ENCODE peak calls at places on chromosomes 6 and 20, in four cellular contexts. D is CD4-positive, alpha-beta T cell; N is cardiac muscle cell; A is fibroblast of lung. Y is an unnamed sample.

GRCh38 chr20:2626853-2627541 is 25.4 kb upstream of the NOP56 start:
- DNase-seq in D (no peak), N (peak; percentile 79), A (peak; percentile 73), Y (no peak)

GRCh38 chr6:121302882-121303281 is 31.4 kb downstream of the TBC1D32 start:
- DNase-seq in D (no peak), N (no peak), A (no peak), Y (no peak)

GRCh38 chr6:162543221-162543620 is 184.3 kb downstream of the PRKN start:
- DNase-seq in D (no peak), N (no peak), A (no peak), Y (peak; percentile 80)

GRCh38 chr6:20712011-20712410 is 177.8 kb downstream of the CDKAL1 start:
- DNase-seq in D (no peak), N (peak; percentile 28), A (no peak), Y (no peak)

GRCh38 chr6:13874191-13874549 is 50.6 kb upstream of the RNF182 start:
- DNase-seq in D (no peak), N (no peak), A (no peak), Y (no peak)

GRCh38 chr6:75065524-75065923 is 140.3 kb downstream of the COL12A1 start:
- DNase-seq in D (no peak), N (peak; percentile 78), A (peak; percentile 46), Y (peak; percentile 90)

GRCh38 chr6:149806127-149806526 is 56.6 kb downstream of the PCMT1 start:
- DNase-seq in D (no peak), N (peak; percentile 1), A (peak; percentile 33), Y (no peak)

GRCh38 chr20:58084966-58085365 is 143.5 kb downstream of the ANKRD60 start:
- DNase-seq in D (no peak), N (no peak), A (no peak), Y (no peak)

GRCh38 chr20:58209652-58210397 is 18.6 kb downstream of the ANKRD60 start:
- DNase-seq in D (peak; percentile 72), N (peak; percentile 79), A (peak; percentile 52), Y (peak; percentile 94)

GRCh38 chr6:24016286-24016685 is 109.7 kb upstream of the NRSN1 start:
- DNase-seq in D (no peak), N (no peak), A (no peak), Y (no peak)

GRCh38 chr6:44012078-44012493 is 115.2 kb downstream of the MRPL14 start:
- DNase-seq in D (no peak), N (peak; percentile 93), A (peak; percentile 98), Y (peak; percentile 26)

GRCh38 chr6:143745160-143746133 is 67.7 kb downstream of the PHACTR2 start:
- DNase-seq in D (no peak), N (peak; percentile 69), A (peak; percentile 88), Y (peak; percentile 78)

GRCh38 chr6:2819115-2819514 is 22.5 kb downstream of the SERPINB1 start:
- DNase-seq in D (no peak), N (no peak), A (no peak), Y (no peak)

GRCh38 chr6:40722553-40723258 is 135.5 kb upstream of the LRFN2 start:
- DNase-seq in D (no peak), N (no peak), A (no peak), Y (no peak)

GRCh38 chr20:7883309-7883708 is 56.9 kb downstream of the HAO1 start:
- DNase-seq in D (no peak), N (no peak), A (no peak), Y (no peak)

GRCh38 chr6:14635195-14635594 is 517.6 kb downstream of the CD83 start:
- DNase-seq in D (peak; percentile 25), N (no peak), A (no peak), Y (no peak)

GRCh38 chr6:44289726-44290125 is 19.5 kb downstream of the TMEM151B start:
- DNase-seq in D (no peak), N (no peak), A (no peak), Y (no peak)

GRCh38 chr6:7640607-7641577 is 50.9 kb downstream of the SNRNP48 start:
- DNase-seq in D (no peak), N (peak; percentile 74), A (peak; percentile 87), Y (no peak)

GRCh38 chr6:35050291-35050987 is 90.7 kb downstream of the TCP11 start:
- DNase-seq in D (no peak), N (no peak), A (no peak), Y (no peak)

GRCh38 chr20:48471734-48472408 is 355.9 kb downstream of the PREX1 start:
- DNase-seq in D (no peak), N (no peak), A (no peak), Y (no peak)
- H3K27me3 ChIP-seq in D (no peaks in the 10 kb centered on the region), N (peaks cover 13% of the 10 kb centered on the region), A (no peaks in the 10 kb centered on the region), Y (peaks cover 44% of the 10 kb centered on the region)

GRCh38 chr6:113433506-113433991 is 423.6 kb upstream of the MARCKS start:
- DNase-seq in D (no peak), N (peak; percentile 94), A (peak; percentile 59), Y (no peak)
- H3K27ac ChIP-seq in D (no peak overlapping the region), N (no peak overlapping the region), A (no peak overlapping the region), Y (no peak overlapping the region)

GRCh38 chr20:62405108-62405980 is 1.7 kb downstream of the CABLES2 start:
- DNase-seq in D (no peak), N (peak; percentile 74), A (peak; percentile 54), Y (peak; percentile 83)
- TF ChIP-seq CTCF in D (no peak), N (peak; percentile 64), A (peak; percentile 57), Y (peak; percentile 74)

GRCh38 chr20:59729476-59729875 is 125.1 kb downstream of the PHACTR3 start:
- DNase-seq in D (no peak), N (no peak), A (no peak), Y (peak; percentile 13)
- H3K27me3 ChIP-seq in D (no peaks in the 10 kb centered on the region), N (no peaks in the 10 kb centered on the region), A (no peaks in the 10 kb centered on the region), Y (no peaks in the 10 kb centered on the region)

GRCh38 chr6:1764584-1764983 is 154.9 kb downstream of the FOXC1 start:
- DNase-seq in D (no peak), N (peak; percentile 44), A (no peak), Y (no peak)

GRCh38 chr6:1763411-1763810 is 153.7 kb downstream of the FOXC1 start:
- DNase-seq in D (no peak), N (no peak), A (no peak), Y (no peak)

GRCh38 chr6:1767481-1768246 is 157.9 kb downstream of the FOXC1 start:
- DNase-seq in D (no peak), N (peak; percentile 71), A (peak; percentile 41), Y (no peak)

GRCh38 chr6:1765160-1765900 is 155.6 kb downstream of the FOXC1 start:
- DNase-seq in D (no peak), N (no peak), A (no peak), Y (no peak)

GRCh38 chr6:1766663-1767062 is 156.9 kb downstream of the FOXC1 start:
- DNase-seq in D (no peak), N (peak; percentile 65), A (no peak), Y (no peak)
- H3K27ac ChIP-seq in D (no peak overlapping the region), N (no peak overlapping the region), A (no peak overlapping the region), Y (no peak overlapping the region)

GRCh38 chr6:107416179-107416578 is 43.2 kb downstream of the PDSS2 start:
- DNase-seq in D (no peak), N (no peak), A (no peak), Y (no peak)

GRCh38 chr6:107419747-107420146 is 39.6 kb downstream of the PDSS2 start:
- DNase-seq in D (no peak), N (peak; percentile 21), A (peak; percentile 10), Y (no peak)

GRCh38 chr6:107414246-107414645 is 45.1 kb downstream of the PDSS2 start:
- DNase-seq in D (no peak), N (no peak), A (no peak), Y (no peak)

GRCh38 chr6:107421696-107422256 is 37.6 kb downstream of the PDSS2 start:
- DNase-seq in D (no peak), N (no peak), A (no peak), Y (no peak)

GRCh38 chr6:107418118-107418517 is 41.2 kb downstream of the PDSS2 start:
- DNase-seq in D (no peak), N (peak; percentile 37), A (no peak), Y (peak; percentile 63)
- TF ChIP-seq CTCF in D (no peak), N (peak; percentile 63), A (peak; percentile 44), Y (peak; percentile 82)

GRCh38 chr20:63690898-63691710 is 5.3 kb upstream of the TNFRSF6B start:
- DNase-seq in D (peak; percentile 4), N (no peak), A (no peak), Y (no peak)

GRCh38 chr20:63687419-63688233 is 8.8 kb upstream of the TNFRSF6B start:
- DNase-seq in D (no peak), N (no peak), A (no peak), Y (no peak)

GRCh38 chr20:63690001-63690897 is 6.2 kb upstream of the TNFRSF6B start:
- DNase-seq in D (no peak), N (no peak), A (no peak), Y (no peak)

GRCh38 chr20:63688234-63689045 is 8.0 kb upstream of the TNFRSF6B start:
- DNase-seq in D (no peak), N (no peak), A (no peak), Y (no peak)

DNA sequence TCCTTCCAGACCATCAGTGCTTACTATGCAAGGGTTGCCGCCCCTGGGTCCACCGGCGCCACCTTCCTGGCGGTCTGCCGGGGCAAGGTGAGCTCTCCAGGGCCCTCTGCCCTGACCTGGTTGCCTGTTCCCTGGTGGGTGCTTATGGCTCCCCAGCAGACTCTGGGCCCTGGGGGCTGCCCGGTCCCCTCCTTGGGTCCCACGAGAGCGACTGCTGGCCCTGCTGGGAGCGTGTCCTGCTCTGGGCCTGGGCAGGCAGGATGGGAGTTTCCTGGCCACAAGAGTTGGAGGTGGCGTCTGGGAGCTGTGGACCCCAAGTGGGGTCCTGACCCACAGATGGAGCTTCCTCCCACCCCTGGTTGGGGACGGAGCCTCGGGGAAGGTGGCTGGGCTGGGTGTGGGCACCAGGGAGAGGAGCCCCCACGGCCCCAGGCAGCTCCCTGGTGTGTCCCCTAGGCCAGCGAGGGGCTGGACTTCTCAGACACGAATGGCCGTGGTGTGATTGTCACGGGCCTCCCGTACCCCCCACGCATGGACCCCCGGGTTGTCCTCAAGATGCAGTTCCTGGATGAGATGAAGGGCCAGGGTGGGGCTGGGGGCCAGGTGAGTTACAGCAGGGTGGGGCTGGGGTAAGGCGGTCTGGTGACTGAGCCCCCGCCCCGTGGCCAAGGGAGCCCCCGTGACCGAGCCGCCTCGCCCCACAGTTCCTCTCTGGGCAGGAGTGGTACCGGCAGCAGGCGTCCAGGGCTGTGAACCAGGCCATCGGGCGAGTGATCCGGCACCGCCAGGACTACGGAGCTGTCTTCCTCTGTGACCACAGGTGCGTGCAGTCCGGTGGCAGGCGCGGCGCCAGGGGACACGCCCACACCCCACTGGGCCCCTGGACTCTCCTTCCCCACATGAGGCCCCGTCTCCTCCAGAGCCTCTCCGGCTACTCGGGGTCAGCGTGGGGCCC is 7.1 kb upstream of the TNFRSF6B start:
- DNase-seq in D (no peak), N (no peak), A (no peak), Y (no peak)
- H3K27me3 ChIP-seq in D (no peaks in the 10 kb centered on the region), N (no peaks in the 10 kb centered on the region), A (no peaks in the 10 kb centered on the region), Y (no peaks in the 10 kb centered on the region)

Y was measured in endodermal cell.